ENCODE peak calls at places on chromosomes 5 and 9, in six cellular contexts. I is endothelial cell of umbilical vein, B is uterus, F is HCT116, H is left ventricle myocardium inferior, P is body of pancreas. T is an unnamed sample.

GRCh38 chr5:138874241-138874640 is 894 bp downstream of the LRRTM2 start:
- DNase-seq in I (no peak), P (no peak), H (no peak), F (no peak), B (no peak), T (no peak)

GRCh38 chr5:167850901-167851300 is 440.5 kb upstream of the WWC1 start:
- DNase-seq in I (no peak), B (no peak), P (no peak), H (no peak), F (no peak), T (no peak)

GRCh38 chr5:180259260-180259611 is 32.6 kb downstream of the MAPK9 start:
- DNase-seq in B (no peak), P (no peak), H (no peak), I (no peak), F (no peak), T (no peak)

GRCh38 chr9:99868845-99869244 is 37.6 kb upstream of the STX17 start:
- DNase-seq in F (no peak), P (no peak), B (no peak), H (no peak), I (no peak), T (no peak)

GRCh38 chr5:36300927-36301540 is 668 bp downstream of the RANBP3L start:
- DNase-seq in I (no peak), B (no peak), F (no peak), H (no peak), P (peak; percentile 55), T (no peak)

GRCh38 chr5:17261075-17261474 is 43.6 kb downstream of the BASP1 start:
- DNase-seq in P (no peak), H (no peak), F (no peak), I (no peak), B (no peak), T (no peak)

GRCh38 chr5:38267372-38267771 is 9.0 kb downstream of the EGFLAM start:
- DNase-seq in F (no peak), H (no peak), B (no peak), I (no peak), P (no peak), T (no peak)

GRCh38 chr5:67246108-67246507 is 49.5 kb upstream of the CD180 start:
- DNase-seq in I (peak; percentile 77), B (no peak), P (no peak), H (no peak), F (peak; percentile 53), T (no peak)

GRCh38 chr9:137970686-137971476 is 93.3 kb downstream of the CACNA1B start:
- DNase-seq in H (no peak), P (no peak), B (peak; percentile 4), F (no peak), I (no peak), T (no peak)

GRCh38 chr5:159911349-159911748 is 4.9 kb upstream of the ADRA1B start:
- DNase-seq in H (no peak), P (no peak), I (no peak), B (no peak), F (no peak), T (no peak)

GRCh38 chr5:110371011-110371724 is 355.3 kb downstream of the TMEM232 start:
- DNase-seq in F (no peak), H (no peak), P (no peak), B (no peak), I (no peak), T (no peak)

GRCh38 chr5:116037236-116037822 is 5.1 kb downstream of the ARL14EPL start:
- DNase-seq in I (peak; percentile 38), F (peak; percentile 57), H (no peak), P (no peak), B (no peak), T (no peak)

GRCh38 chr9:114004221-114004716 is 73.8 kb downstream of the AMBP start:
- DNase-seq in H (peak; percentile 54), P (peak; percentile 14), I (peak; percentile 63), B (no peak), F (no peak), T (peak; percentile 89)

GRCh38 chr9:72443855-72444254 is 77.6 kb upstream of the TMC1 start:
- DNase-seq in P (no peak), I (no peak), B (no peak), H (no peak), F (no peak), T (no peak)

DNA sequence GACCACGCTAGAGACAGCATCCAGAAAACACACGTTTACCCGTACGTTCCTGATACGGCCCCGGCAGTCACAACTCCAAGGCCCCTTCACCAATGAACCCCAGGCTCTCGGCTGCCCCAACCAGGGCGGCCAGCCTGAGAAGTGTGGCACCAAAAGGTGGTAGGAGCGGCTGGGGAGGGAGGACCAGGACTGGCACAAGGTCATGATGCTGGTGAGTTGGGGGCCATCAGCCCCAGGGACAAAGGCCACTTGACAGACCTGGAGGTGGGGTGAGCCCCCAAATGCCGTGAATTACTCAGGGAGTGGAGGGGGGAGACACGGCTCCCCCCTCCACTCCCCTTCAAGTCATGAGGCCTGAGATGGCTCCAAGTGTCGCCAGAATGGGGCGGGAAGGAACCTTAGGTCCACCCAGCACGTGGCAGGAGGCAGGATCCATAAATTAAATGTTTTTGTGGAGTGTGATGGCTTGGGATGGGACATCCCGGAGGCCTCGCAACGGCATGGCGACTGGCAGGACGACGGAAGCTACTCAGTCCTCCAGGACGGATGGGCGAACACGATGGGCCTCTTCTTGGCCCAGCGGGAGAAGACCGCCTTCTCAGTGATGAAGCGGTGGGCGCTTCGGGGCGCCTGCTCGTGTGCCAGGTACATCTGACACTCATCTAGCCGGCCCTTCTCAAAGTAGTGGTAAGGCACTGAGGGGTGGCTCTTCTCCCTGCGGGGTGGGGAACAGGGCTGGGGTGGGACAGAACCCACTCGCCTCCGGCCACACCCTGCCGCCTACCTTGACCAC is 8.7 kb upstream of the ST6GALNAC6 start:
- DNase-seq in H (no peak), B (no peak), P (no peak), F (no peak), I (no peak), T (no peak)
- H3K4me1 ChIP-seq in H (peaks cover 50% of the 10 kb centered on the region), B (peaks cover 23% of the 10 kb centered on the region), P (peaks cover 44% of the 10 kb centered on the region), F (peaks cover 27% of the 10 kb centered on the region), I (peaks cover 40% of the 10 kb centered on the region), T (peaks cover 43% of the 10 kb centered on the region)

GRCh38 chr5:1973391-1974013 is 90.8 kb upstream of the IRX4 start:
- DNase-seq in B (peak; percentile 23), P (no peak), I (no peak), H (no peak), F (peak; percentile 2), T (no peak)

GRCh38 chr5:1974501-1975405 is 92.0 kb upstream of the IRX4 start:
- DNase-seq in F (no peak), I (no peak), P (no peak), H (no peak), B (no peak), T (no peak)

GRCh38 chr5:1975406-1975715 is 92.6 kb upstream of the IRX4 start:
- DNase-seq in H (no peak), B (no peak), I (no peak), F (no peak), P (peak; percentile 76), T (no peak)

GRCh38 chr5:1974081-1974480 is 91.4 kb upstream of the IRX4 start:
- DNase-seq in B (no peak), H (no peak), I (no peak), F (no peak), P (no peak), T (no peak)

GRCh38 chr5:1975898-1976765 is 93.4 kb upstream of the IRX4 start:
- DNase-seq in H (no peak), P (no peak), B (no peak), F (peak; percentile 4), I (no peak), T (no peak)
- TF ChIP-seq CTCF in H (peak; percentile 53), P (no peak), B (peak; percentile 14), F (no peak), I (no peak), T (peak; percentile 47)

GRCh38 chr9:79629721-79630120 is 58.0 kb downstream of the TLE4 start:
- DNase-seq in F (no peak), H (no peak), P (no peak), I (no peak), B (no peak), T (no peak)

GRCh38 chr9:79637180-79637925 is 65.6 kb downstream of the TLE4 start:
- DNase-seq in F (no peak), I (peak; percentile 56), H (no peak), P (no peak), B (no peak), T (no peak)

GRCh38 chr9:79630521-79631403 is 59.0 kb downstream of the TLE4 start:
- DNase-seq in H (no peak), F (no peak), P (no peak), I (no peak), B (no peak), T (no peak)

GRCh38 chr9:79633558-79633957 is 61.8 kb downstream of the TLE4 start:
- DNase-seq in B (no peak), F (no peak), P (no peak), I (no peak), H (no peak), T (no peak)

GRCh38 chr9:79632060-79632459 is 60.3 kb downstream of the TLE4 start:
- DNase-seq in B (no peak), I (no peak), F (no peak), P (no peak), H (no peak), T (no peak)
- H3K4me1 ChIP-seq in B (no peaks in the 10 kb centered on the region), I (peaks cover 7% of the 10 kb centered on the region), F (no peaks in the 10 kb centered on the region), P (no peaks in the 10 kb centered on the region), H (no peaks in the 10 kb centered on the region), T (no peaks in the 10 kb centered on the region)

GRCh38 chr9:132645306-132645705 is 24.5 kb downstream of the DDX31 start:
- DNase-seq in I (no peak), F (no peak), H (no peak), B (no peak), P (no peak), T (no peak)

GRCh38 chr9:132645711-132646110 is 24.1 kb downstream of the DDX31 start:
- DNase-seq in F (no peak), H (no peak), I (no peak), P (no peak), B (no peak), T (no peak)

GRCh38 chr9:132646726-132647125 is 23.1 kb downstream of the DDX31 start:
- DNase-seq in P (no peak), I (no peak), B (no peak), F (no peak), H (no peak), T (no peak)

GRCh38 chr9:132641216-132641615 is 28.6 kb downstream of the DDX31 start:
- DNase-seq in B (no peak), P (no peak), I (no peak), H (no peak), F (no peak), T (no peak)

GRCh38 chr9:132644251-132644650 is 25.5 kb downstream of the DDX31 start:
- DNase-seq in H (no peak), I (no peak), F (no peak), P (no peak), B (no peak), T (no peak)
- TF ChIP-seq CTCF in H (no peak), I (peak; percentile 15), F (no peak), P (no peak), B (no peak), T (no peak)

GRCh38 chr9:133587051-133587450 is 22.1 kb downstream of the FAM163B start:
- DNase-seq in H (no peak), B (no peak), P (no peak), I (no peak), F (no peak), T (no peak)
- H3K4me1 ChIP-seq in H (peaks cover 41% of the 10 kb centered on the region), B (peaks cover 3% of the 10 kb centered on the region), P (no peaks in the 10 kb centered on the region), I (no peaks in the 10 kb centered on the region), F (peaks cover 13% of the 10 kb centered on the region), T (peaks cover 32% of the 10 kb centered on the region)

GRCh38 chr5:178640331-178641045 is 13.6 kb upstream of the CLK4 start:
- DNase-seq in P (no peak), B (no peak), H (no peak), I (no peak), F (no peak), T (no peak)
- TF ChIP-seq CTCF in P (no peak), B (no peak), H (no peak), I (no peak), F (no peak), T (no peak)